ENCODE peak calls at places on chromosomes 16 and 17, in five cellular contexts. M is lower lobe of right lung, U is cardiac muscle cell, G is Panc1, O is IMR-90. F is an unnamed sample. For H3K4me1 and H3K27me3, the result is how much of the 10 kb centered on the place peaks cover.

GRCh38 chr17:45131616-45132301 is 556 bp downstream of the PLCD3 start:
- DNase-seq in M (peak), U (peak), G (no peak), O (no peak), F (peak)

GRCh38 chr16:66079671-66080070 is 286.8 kb upstream of the CDH5 start:
- DNase-seq in M (no peak), U (peak), G (no peak), O (peak), F (no peak)

GRCh38 chr17:31743767-31744166 is 115.3 kb downstream of the COPRS start:
- DNase-seq in M (no peak), U (peak), G (no peak), O (peak), F (no peak)

GRCh38 chr17:9432121-9432866 is 143.3 kb downstream of the STX8 start:
- DNase-seq in M (no peak), U (no peak), G (no peak), O (peak), F (no peak)

GRCh38 chr16:22977294-22977697 is 163.3 kb downstream of the HS3ST2 start:
- DNase-seq in M (no peak), U (no peak), G (peak), O (no peak), F (no peak)

GRCh38 chr16:10577305-10578202 is 2.8 kb downstream of the EMP2 start:
- DNase-seq in M (peak), U (no peak), G (no peak), O (no peak), F (peak)

GRCh38 chr17:75273968-75274708 is 3.1 kb upstream of the MIF4GD start:
- DNase-seq in M (no peak), U (peak), G (no peak), O (peak), F (no peak)

GRCh38 chr17:231966-232807 is 50.7 kb upstream of the DOC2B start:
- DNase-seq in M (no peak), U (no peak), G (no peak), O (no peak), F (no peak)

GRCh38 chr16:48158296-48158695 is 2.5 kb upstream of the ABCC12 start:
- DNase-seq in M (no peak), U (peak), G (no peak), O (peak), F (no peak)

GRCh38 chr16:68452176-68452575 is 3.9 kb upstream of the SMPD3 start:
- DNase-seq in M (no peak), U (no peak), G (no peak), O (no peak), F (no peak)

GRCh38 chr17:49703557-49704277 is 4.0 kb downstream of the SLC35B1 start:
- DNase-seq in M (no peak), U (peak), G (peak), O (peak), F (peak)

GRCh38 chr17:9343513-9343912 is 232.1 kb downstream of the STX8 start:
- DNase-seq in M (no peak), U (peak), G (no peak), O (peak), F (peak)

GRCh38 chr16:48194828-48195566 is 39.2 kb upstream of the ABCC12 start:
- DNase-seq in M (no peak), U (peak), G (no peak), O (peak), F (peak)

GRCh38 chr17:74542166-74542565 is 3.7 kb downstream of the CD300C start:
- DNase-seq in M (peak), U (no peak), G (no peak), O (no peak), F (no peak)

GRCh38 chr16:83328936-83329335 is 478.8 kb upstream of the HSBP1 start:
- DNase-seq in M (no peak), U (no peak), G (no peak), O (no peak), F (no peak)

GRCh38 chr17:38898812-38899348 is 26.5 kb upstream of the LASP1NB start:
- DNase-seq in M (peak), U (peak), G (no peak), O (no peak), F (no peak)

GRCh38 chr16:15576960-15577958 is 65.7 kb downstream of the MARF1 start:
- DNase-seq in M (no peak), U (no peak), G (no peak), O (no peak), F (peak)

GRCh38 chr17:80242505-80242904 is 18.1 kb upstream of the RNF213 start:
- DNase-seq in M (peak), U (no peak), G (no peak), O (no peak), F (no peak)

GRCh38 chr16:54417384-54417783 is 130.8 kb upstream of the IRX3 start:
- DNase-seq in M (no peak), U (no peak), G (no peak), O (no peak), F (no peak)

GRCh38 chr16:59214455-59214854 is 480.3 kb upstream of the GOT2 start:
- DNase-seq in M (no peak), U (no peak), G (no peak), O (no peak), F (no peak)
- H3K4me1 ChIP-seq in M (under half), U (under half), G (under half), O (under half), F (under half)

DNA sequence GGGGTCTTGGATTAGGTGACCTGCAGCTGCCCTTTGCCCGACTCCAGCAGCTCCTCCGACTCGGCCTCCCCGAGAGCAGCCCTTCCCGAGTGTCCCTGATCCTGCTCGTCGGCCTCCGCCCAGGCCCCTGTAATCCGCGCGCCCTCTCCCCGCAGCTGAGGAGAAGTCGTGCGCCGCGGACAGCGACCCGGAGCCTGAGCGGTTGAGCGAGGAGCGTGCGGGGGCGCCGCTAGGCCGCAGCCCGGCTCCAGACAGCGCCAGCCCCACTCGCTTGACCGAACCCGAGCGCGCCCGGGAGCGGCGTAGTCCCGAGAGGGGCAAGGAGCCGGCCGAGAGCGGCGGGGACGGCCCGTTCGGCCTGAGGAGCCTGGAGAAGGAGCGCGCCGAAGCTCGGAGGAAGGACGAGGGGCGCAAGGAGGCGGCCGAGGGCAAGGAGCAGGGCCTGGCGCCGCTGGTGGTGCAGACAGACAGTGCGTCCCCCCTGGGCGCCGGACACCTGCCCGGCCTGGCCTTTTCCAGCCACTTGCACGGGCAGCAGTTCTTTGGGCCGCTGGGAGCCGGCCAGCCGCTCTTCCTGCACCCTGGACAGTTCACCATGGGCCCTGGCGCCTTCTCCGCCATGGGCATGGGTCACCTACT is 5.5 kb downstream of the TBX2 start:
- DNase-seq in M (peak), U (no peak), G (no peak), O (peak), F (no peak)
- H3K27me3 ChIP-seq in M (half or more), U (half or more), G (under half), O (under half), F (under half)

GRCh38 chr16:1444730-1445517 is 568 bp upstream of the CCDC154 start:
- DNase-seq in M (no peak), U (no peak), G (no peak), O (no peak), F (no peak)

GRCh38 chr16:1443403-1443973 is 868 bp downstream of the CCDC154 start:
- DNase-seq in M (no peak), U (no peak), G (no peak), O (no peak), F (no peak)

GRCh38 chr16:1445518-1446197 is 1.3 kb upstream of the CCDC154 start:
- DNase-seq in M (no peak), U (no peak), G (no peak), O (no peak), F (no peak)

GRCh38 chr16:1442697-1443096 is 1.7 kb downstream of the CCDC154 start:
- DNase-seq in M (no peak), U (no peak), G (no peak), O (no peak), F (no peak)

DNA sequence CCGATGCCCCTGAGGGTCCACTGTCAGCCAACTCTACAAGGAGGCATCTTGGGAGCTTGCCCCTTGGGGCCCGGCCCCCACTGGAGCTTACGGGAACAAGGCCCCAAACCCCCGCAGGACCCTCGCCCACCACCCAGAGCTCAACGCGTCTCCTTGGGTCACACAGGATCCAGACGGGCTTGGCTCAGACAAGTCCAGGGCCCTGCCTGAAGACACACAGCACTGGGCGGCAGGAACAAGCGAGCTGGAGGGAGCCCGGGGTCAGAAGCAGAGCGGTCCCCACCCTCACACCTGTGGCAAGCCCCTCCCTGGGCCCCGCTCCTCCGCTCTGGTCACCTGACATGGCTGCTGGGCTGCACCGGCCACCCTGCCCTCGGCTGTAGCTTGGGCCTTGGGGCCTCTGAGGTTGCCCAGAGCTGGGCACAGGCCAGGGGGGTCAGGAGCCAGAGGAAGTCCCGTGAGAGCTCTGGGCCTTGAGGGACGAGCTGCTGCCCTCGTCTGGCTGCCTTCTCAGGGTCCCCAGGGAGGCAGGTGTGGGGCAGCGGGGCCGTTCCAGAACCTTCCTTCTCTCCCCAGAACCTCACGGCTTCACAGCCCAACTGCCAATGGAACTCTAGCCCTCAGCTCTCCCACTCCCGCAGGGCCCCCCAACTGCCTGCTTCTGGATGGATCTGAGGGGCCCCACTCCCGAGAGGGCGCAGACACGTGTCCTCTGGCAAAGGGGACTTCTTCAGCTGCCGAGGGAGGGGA is at the start of gene CCDC154:
- DNase-seq in M (no peak), U (no peak), G (no peak), O (no peak), F (no peak)
- H3K4me1 ChIP-seq in M (under half), U (under half), G (under half), O (under half), F (under half)

GRCh38 chr16:51907680-51908079 is 639.3 kb downstream of the TOX3 start:
- DNase-seq in M (no peak), U (no peak), G (no peak), O (peak), F (no peak)
- H3K27me3 ChIP-seq in M (under half), U (under half), G (under half), O (under half), F (under half)

DNA sequence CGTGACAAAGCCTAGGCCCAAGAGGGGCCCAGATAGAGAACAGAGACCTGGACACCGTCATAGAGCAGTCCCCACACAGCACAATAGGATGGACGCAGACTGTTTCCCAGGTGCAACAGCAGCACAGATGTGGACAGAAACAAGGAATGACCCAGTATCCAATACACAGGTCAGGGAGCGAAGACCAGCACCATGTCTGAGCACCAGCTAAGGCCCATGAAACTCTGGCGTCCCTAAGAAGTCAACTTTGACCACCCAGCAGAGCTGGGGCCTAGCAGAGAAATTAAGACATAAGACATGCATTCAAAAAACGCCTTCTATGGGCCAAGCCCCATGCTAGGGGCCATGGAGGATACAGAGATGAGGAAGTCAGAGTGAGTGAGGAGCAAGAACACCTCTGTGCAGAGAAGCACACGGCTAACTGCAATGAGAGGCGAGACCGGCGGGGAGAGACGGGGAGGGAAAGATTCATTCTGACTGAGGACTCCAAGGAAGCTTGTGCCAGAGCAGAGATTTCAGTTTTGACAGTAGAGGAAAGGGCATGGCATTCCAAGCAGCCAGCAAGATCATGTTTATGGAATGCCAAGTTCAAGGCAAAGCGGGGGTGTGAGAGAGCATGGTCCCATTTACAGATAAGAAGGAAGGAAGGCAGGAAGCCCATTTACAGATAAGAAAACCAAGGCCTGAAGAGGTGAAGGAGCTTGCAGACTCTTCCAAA is 50.8 kb downstream of the PITPNM3 start:
- DNase-seq in M (peak), U (peak), G (no peak), O (peak), F (no peak)
- H3K4me1 ChIP-seq in M (under half), U (under half), G (under half), O (under half), F (under half)

F was measured in SJCRH30.